ENCODE peak calls at places on chromosomes 11 and 22, in eight cellular contexts. V is CD8-positive, alpha-beta T cell; A is astrocyte of the spinal cord; X is adipocyte; S is fibroblast of lung; Y is cardiac muscle cell; T is GM06990; C is epithelial cell of esophagus. Z is an unnamed sample.

GRCh38 chr11:69576069-69576782 is 64.7 kb upstream of the CCND1 start:
- DNase-seq in A (no peak), T (no peak), C (no peak), S (no peak), X (no peak), Y (no peak), V (no peak), Z (no peak)

GRCh38 chr11:16059332-16059731 is 297.0 kb downstream of the SOX6 start:
- DNase-seq in Y (no peak), V (no peak), C (no peak), X (no peak), T (no peak), S (no peak), A (no peak), Z (no peak)

GRCh38 chr22:33300165-33300564 is 242.0 kb upstream of the SYN3 start:
- DNase-seq in T (peak; percentile 43), C (no peak), A (no peak), S (no peak), X (no peak), Y (peak; percentile 36), V (no peak), Z (no peak)

GRCh38 chr11:3627291-3627690 is 14.5 kb downstream of the ART5 start:
- DNase-seq in C (peak; percentile 35), V (no peak), S (peak; percentile 53), X (peak; percentile 33), Y (no peak), A (peak; percentile 16), T (no peak), Z (no peak)

GRCh38 chr11:134332189-134332631 is 422 bp downstream of the GLB1L2 start:
- DNase-seq in A (no peak), C (peak; percentile 5), Y (peak; percentile 28), T (no peak), X (no peak), V (no peak), S (no peak), Z (no peak)

GRCh38 chr22:46040471-46041465 is 63.8 kb upstream of the WNT7B start:
- DNase-seq in V (no peak), A (no peak), C (no peak), S (no peak), Y (no peak), X (no peak), T (no peak), Z (no peak)

GRCh38 chr11:118633979-118634378 is 26.6 kb downstream of the PHLDB1 start:
- DNase-seq in T (no peak), X (peak; percentile 14), C (no peak), V (no peak), Y (no peak), S (peak; percentile 62), A (peak; percentile 38), Z (no peak)

GRCh38 chr11:32437406-32438345 is 2.3 kb upstream of the WT1 start:
- DNase-seq in C (no peak), V (no peak), X (no peak), A (no peak), T (no peak), S (no peak), Y (peak; percentile 54), Z (no peak)

GRCh38 chr11:779120-779954 is 2.0 kb upstream of the GATD1 start:
- DNase-seq in T (no peak), V (no peak), S (no peak), A (no peak), X (no peak), C (no peak), Y (no peak), Z (no peak)

GRCh38 chr11:17734418-17734911 is at the start of gene KCNC1:
- DNase-seq in S (peak; percentile 53), A (peak; percentile 22), Y (peak; percentile 82), T (no peak), X (peak; percentile 64), V (no peak), C (peak; percentile 23), Z (no peak)

GRCh38 chr11:121754603-121755002 is 301.8 kb upstream of the SORL1-AS1 start:
- DNase-seq in C (no peak), Y (no peak), T (no peak), X (peak; percentile 58), V (no peak), A (no peak), S (no peak), Z (no peak)

GRCh38 chr22:24695958-24696511 is 78.5 kb downstream of the PIWIL3 start:
- DNase-seq in T (no peak), Y (peak; percentile 42), V (no peak), C (no peak), X (peak; percentile 10), S (peak; percentile 15), A (no peak), Z (no peak)

GRCh38 chr11:44592125-44592643 is 26.7 kb downstream of the CD82 start:
- DNase-seq in V (no peak), C (no peak), X (peak; percentile 20), A (no peak), S (no peak), T (no peak), Y (peak; percentile 38), Z (no peak)

GRCh38 chr11:2102132-2102882 is 36.9 kb downstream of the IGF2 start:
- DNase-seq in X (no peak), A (no peak), S (no peak), Y (no peak), V (no peak), T (no peak), C (no peak), Z (no peak)

GRCh38 chr22:48619721-48620120 is 1208.0 kb downstream of the BRD1 start:
- DNase-seq in T (no peak), X (no peak), V (no peak), S (no peak), Y (no peak), A (no peak), C (no peak), Z (no peak)

GRCh38 chr11:109940816-109941215 is 152.4 kb upstream of the ZC3H12C start:
- DNase-seq in A (peak; percentile 71), V (no peak), C (peak; percentile 97), T (no peak), X (no peak), Y (no peak), S (peak; percentile 89), Z (peak; percentile 15)

GRCh38 chr22:41217553-41218157 is 12.5 kb downstream of the L3MBTL2 start:
- DNase-seq in V (no peak), A (peak; percentile 79), X (peak; percentile 91), S (peak; percentile 68), C (peak; percentile 87), T (no peak), Y (no peak), Z (no peak)

GRCh38 chr11:130431806-130432205 is 3.4 kb upstream of the ADAMTS8 start:
- DNase-seq in Y (no peak), C (no peak), T (no peak), A (no peak), S (no peak), V (no peak), X (peak; percentile 82), Z (no peak)

GRCh38 chr11:85970593-85970992 is 98.3 kb downstream of the PICALM start:
- DNase-seq in S (no peak), A (no peak), X (no peak), Y (no peak), V (no peak), C (no peak), T (no peak), Z (no peak)

DNA sequence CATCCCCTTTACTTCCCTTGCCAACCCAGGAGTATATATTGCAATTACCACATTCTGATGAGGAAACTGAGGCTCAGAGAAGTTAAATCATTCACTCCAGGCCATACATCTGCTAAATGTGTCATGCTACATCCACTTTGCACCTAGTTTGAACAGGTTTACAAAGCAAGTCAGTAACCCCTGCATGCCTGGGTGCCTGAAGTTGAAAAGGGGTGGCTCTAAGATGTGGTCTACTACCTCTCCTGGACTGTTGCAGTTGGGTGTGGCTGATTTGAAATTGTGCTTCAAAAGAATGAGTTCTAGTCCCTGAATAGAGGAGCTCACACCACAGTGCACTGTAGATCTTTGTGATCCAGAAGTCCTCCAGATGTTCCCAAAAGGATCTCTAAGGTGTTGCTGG is 23.7 kb downstream of the FLI1 start:
- DNase-seq in S (no peak), T (no peak), Y (no peak), X (no peak), A (no peak), C (no peak), V (no peak), Z (no peak)
- H3K4me3 ChIP-seq in S (no peak overlapping the region), T (no peak overlapping the region), Y (no peak overlapping the region), X (no peak overlapping the region), A (no peak overlapping the region), C (no peak overlapping the region), V (peak overlapping the region; percentile 14), Z (no peak overlapping the region)

DNA sequence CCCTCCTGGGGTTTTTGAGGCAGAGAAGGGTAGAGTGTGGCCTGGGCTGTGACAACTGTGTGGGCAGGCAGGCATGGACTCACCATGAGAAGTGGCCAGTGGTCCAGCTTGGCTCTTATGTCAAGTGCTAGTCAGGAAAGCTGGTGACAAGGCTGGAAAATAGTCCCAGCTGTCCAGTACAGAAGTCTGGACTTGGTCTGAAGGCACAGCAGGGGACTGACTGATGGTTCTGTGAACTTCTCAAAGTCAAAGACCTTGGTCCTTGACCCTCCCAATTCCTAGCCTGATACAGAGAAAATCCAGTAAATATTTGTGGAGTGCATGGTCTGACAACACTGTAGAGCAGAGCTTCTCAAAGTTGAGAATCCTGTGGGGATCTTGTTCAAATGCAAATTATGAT is 1.7 kb downstream of the PPFIBP2 start:
- DNase-seq in C (no peak), A (no peak), V (no peak), Y (no peak), X (no peak), S (no peak), T (no peak), Z (no peak)
- H3K4me3 ChIP-seq in C (no peak overlapping the region), A (no peak overlapping the region), V (no peak overlapping the region), Y (no peak overlapping the region), X (no peak overlapping the region), S (no peak overlapping the region), T (peak overlapping the region; percentile 97), Z (no peak overlapping the region)

DNA sequence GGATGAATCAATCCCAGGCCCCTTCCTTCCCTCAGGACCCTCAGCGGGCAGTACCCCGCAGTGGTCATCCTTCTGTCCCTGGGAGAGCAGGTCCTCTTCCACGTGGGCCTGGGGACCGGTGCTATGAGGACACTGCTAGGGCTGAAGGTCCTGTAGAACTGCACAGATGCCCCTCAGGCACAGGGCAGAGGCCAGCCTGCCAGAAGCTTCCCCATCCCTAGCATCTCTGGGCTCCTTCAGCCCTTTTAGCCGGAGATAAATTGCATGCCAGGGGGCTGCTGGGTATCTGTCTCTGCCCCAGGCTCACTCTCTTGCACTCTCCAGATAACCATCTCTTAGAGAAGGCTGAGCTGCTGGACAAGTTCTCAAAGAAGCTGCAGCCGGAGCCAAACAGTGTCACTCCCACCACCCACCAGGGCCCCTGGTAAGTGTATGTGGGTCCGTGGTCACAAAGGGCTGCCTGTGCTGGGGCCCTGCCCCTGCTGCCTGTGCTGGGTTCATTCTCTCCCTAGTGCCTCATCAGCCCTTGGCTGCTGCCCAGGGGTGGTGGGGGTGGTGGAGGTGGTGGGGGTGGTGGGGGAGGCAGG is 2.3 kb downstream of the ATG16L2 start:
- DNase-seq in C (no peak), S (no peak), Y (no peak), V (no peak), X (no peak), T (no peak), A (no peak), Z (no peak)
- H3K4me3 ChIP-seq in C (no peak overlapping the region), S (no peak overlapping the region), Y (no peak overlapping the region), V (peak overlapping the region; percentile 14), X (no peak overlapping the region), T (peak overlapping the region; percentile 96), A (no peak overlapping the region), Z (no peak overlapping the region)

DNA sequence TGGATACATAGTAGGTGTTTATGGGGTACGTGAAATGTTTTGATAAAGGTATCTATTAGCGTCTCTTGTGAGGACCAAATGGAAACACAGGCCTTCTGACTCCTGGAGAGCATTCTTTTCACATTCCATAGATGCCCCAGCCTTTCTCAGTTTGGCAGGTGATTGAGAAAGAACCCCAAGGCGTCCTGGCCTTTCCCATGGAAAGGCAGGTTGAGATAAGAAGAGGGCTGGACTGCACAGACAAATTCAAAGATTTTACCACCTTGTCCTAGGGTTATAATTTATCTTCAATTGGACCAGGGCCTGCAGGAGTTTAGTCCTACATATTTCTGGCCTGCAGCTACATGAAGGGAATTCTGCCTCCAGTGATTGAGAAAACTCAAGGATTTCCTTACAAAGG is 661 bp upstream of the OLFML1 start:
- DNase-seq in X (no peak), T (no peak), C (no peak), Y (peak; percentile 37), A (no peak), S (no peak), V (no peak), Z (no peak)
- H3K4me3 ChIP-seq in X (no peak overlapping the region), T (no peak overlapping the region), C (no peak overlapping the region), Y (no peak overlapping the region), A (no peak overlapping the region), S (no peak overlapping the region), V (no peak overlapping the region), Z (no peak overlapping the region)

Z was measured in HFF-Myc.